ENCODE peak calls at places on chromosomes 7 and 10, in four cellular contexts. F is colonic mucosa, A is uterus, O is tibial nerve. R is an unnamed sample.

GRCh38 chr7:22001345-22002004 is 55.8 kb upstream of the CDCA7L start:
- DNase-seq in A (no peak), O (no peak), F (peak; percentile 35), R (peak; percentile 46)

GRCh38 chr7:69801729-69802688 is 203.7 kb downstream of the AUTS2 start:
- DNase-seq in O (no peak), A (no peak), F (no peak), R (no peak)

GRCh38 chr10:79001082-79001885 is 67.5 kb upstream of the ZMIZ1 start:
- DNase-seq in F (no peak), A (no peak), O (no peak), R (no peak)

GRCh38 chr7:150931199-150931869 is 46.8 kb downstream of the KCNH2 start:
- DNase-seq in O (no peak), A (no peak), F (no peak), R (no peak)

GRCh38 chr10:102675887-102676616 is 31.8 kb downstream of the TRIM8 start:
- DNase-seq in A (peak; percentile 34), F (no peak), O (no peak), R (peak; percentile 34)

GRCh38 chr7:16137944-16138343 is 283.4 kb downstream of the CRPPA start:
- DNase-seq in O (no peak), F (no peak), A (no peak), R (no peak)

GRCh38 chr7:80189638-80190037 is 55.0 kb downstream of the GNAI1 start:
- DNase-seq in F (no peak), O (no peak), A (no peak), R (no peak)

GRCh38 chr7:32447218-32447617 is 43.0 kb downstream of the LSM5 start:
- DNase-seq in A (no peak), F (no peak), O (no peak), R (no peak)

GRCh38 chr7:40644454-40645188 is 509.8 kb downstream of the SUGCT start:
- DNase-seq in F (no peak), O (no peak), A (no peak), R (no peak)

GRCh38 chr10:6065845-6066244 is 3.7 kb upstream of the IL2RA start:
- DNase-seq in F (no peak), A (no peak), O (no peak), R (no peak)

GRCh38 chr7:122311719-122312118 is 7.2 kb upstream of the FEZF1 start:
- DNase-seq in A (no peak), O (no peak), F (no peak), R (no peak)

GRCh38 chr10:97185326-97186058 is at the start of gene SLIT1:
- DNase-seq in A (no peak), O (no peak), F (no peak), R (no peak)

GRCh38 chr10:111835562-111835961 is 348.0 kb downstream of the GPAM start:
- DNase-seq in F (no peak), O (no peak), A (no peak), R (no peak)

GRCh38 chr7:128084896-128085608 is 53.8 kb upstream of the LRRC4 start:
- DNase-seq in A (no peak), F (no peak), O (no peak), R (no peak)

GRCh38 chr10:86802709-86803108 is 46.3 kb downstream of the BMPR1A start:
- DNase-seq in O (no peak), F (no peak), A (no peak), R (no peak)

GRCh38 chr7:136023134-136023869 is 46.1 kb upstream of the MTPN start:
- DNase-seq in O (no peak), A (no peak), F (no peak), R (no peak)

GRCh38 chr7:116999316-116999715 is 46.0 kb downstream of the ST7 start:
- DNase-seq in F (no peak), A (no peak), O (no peak), R (no peak)

GRCh38 chr10:25552283-25552919 is 377.6 kb downstream of the GPR158 start:
- DNase-seq in O (no peak), A (no peak), F (no peak), R (no peak)

GRCh38 chr10:110525349-110526260 is 27.9 kb downstream of the DUSP5 start:
- DNase-seq in O (no peak), A (no peak), F (no peak), R (no peak)

GRCh38 chr10:131786756-131787605 is 113.8 kb upstream of the PPP2R2D start:
- DNase-seq in A (no peak), F (peak; percentile 31), O (no peak), R (no peak)

GRCh38 chr10:84695983-84696382 is 367.6 kb downstream of the CCSER2 start:
- DNase-seq in A (no peak), F (no peak), O (no peak), R (no peak)

GRCh38 chr10:70593513-70593890 is 9.0 kb downstream of the PRF1 start:
- DNase-seq in F (peak; percentile 7), O (no peak), A (no peak), R (no peak)

GRCh38 chr7:7178081-7178480 is 4.3 kb upstream of the C1GALT1 start:
- DNase-seq in O (no peak), F (no peak), A (no peak), R (peak; percentile 83)

GRCh38 chr7:140571537-140572122 is 69.0 kb downstream of the DENND2A start:
- DNase-seq in A (no peak), F (no peak), O (no peak), R (peak; percentile 51)

GRCh38 chr10:129466703-129467345 is at the start of gene MGMT:
- DNase-seq in F (peak; percentile 98), A (peak; percentile 95), O (peak; percentile 95), R (no peak)

GRCh38 chr7:151607464-151607867 is 87.8 kb upstream of the RHEB start:
- DNase-seq in O (no peak), A (no peak), F (no peak), R (no peak)

GRCh38 chr7:150799156-150799555 is 1.0 kb downstream of the TMEM176B start:
- DNase-seq in A (no peak), O (no peak), F (no peak), R (no peak)

GRCh38 chr7:23956769-23957556 is 246.9 kb downstream of the STK31 start:
- DNase-seq in O (no peak), A (no peak), F (no peak), R (no peak)

GRCh38 chr10:3897156-3897555 is 112.1 kb upstream of the KLF6 start:
- DNase-seq in A (no peak), F (no peak), O (no peak), R (no peak)

GRCh38 chr10:62817763-62818425 is 1.7 kb upstream of the EGR2 start:
- DNase-seq in F (peak; percentile 72), A (peak; percentile 52), O (peak; percentile 43), R (peak; percentile 16)

GRCh38 chr7:87628780-87629569 is 777 bp downstream of the RUNDC3B start:
- DNase-seq in F (peak; percentile 67), O (no peak), A (peak; percentile 19), R (no peak)

GRCh38 chr10:27599546-27599945 is 95.4 kb downstream of the RAB18 start:
- DNase-seq in O (no peak), A (no peak), F (no peak), R (no peak)

GRCh38 chr7:39527296-39527695 is 38.9 kb upstream of the YAE1 start:
- DNase-seq in A (no peak), O (no peak), F (no peak), R (no peak)

GRCh38 chr10:131144711-131145375 is 166.7 kb downstream of the TCERG1L start:
- DNase-seq in F (no peak), O (no peak), A (no peak), R (no peak)

GRCh38 chr7:84790873-84791272 is 396.0 kb downstream of the SEMA3D start:
- DNase-seq in O (no peak), F (no peak), A (no peak), R (no peak)

GRCh38 chr7:17706255-17706654 is 234.0 kb downstream of the SNX13 start:
- DNase-seq in O (no peak), F (no peak), A (no peak), R (no peak)

GRCh38 chr10:132110713-132111112 is 45.0 kb downstream of the JAKMIP3 start:
- DNase-seq in F (peak; percentile 3), O (no peak), A (peak; percentile 3), R (no peak)

GRCh38 chr10:122990278-122990677 is 10.1 kb downstream of the PSTK start:
- DNase-seq in F (no peak), O (no peak), A (no peak), R (no peak)
- H3K27ac ChIP-seq in F (no peak overlapping the region), O (no peak overlapping the region), A (no peak overlapping the region), R (no peak overlapping the region)

GRCh38 chr7:27154901-27155815 is 1.3 kb downstream of the HOXA7 start:
- DNase-seq in A (peak; percentile 45), O (no peak), F (peak; percentile 60), R (no peak)

GRCh38 chr7:27155816-27156507 is 513 bp downstream of the HOXA7 start:
- DNase-seq in A (peak; percentile 43), F (peak; percentile 70), O (no peak), R (no peak)

GRCh38 chr7:27157717-27158431 is 1.4 kb upstream of the HOXA7 start:
- DNase-seq in O (peak; percentile 5), A (peak; percentile 14), F (no peak), R (no peak)

GRCh38 chr7:27156901-27157716 is 634 bp upstream of the HOXA7 start:
- DNase-seq in O (no peak), F (no peak), A (peak; percentile 49), R (no peak)

GRCh38 chr7:27156508-27156898 is at the start of gene HOXA7:
- DNase-seq in A (peak; percentile 91), O (peak; percentile 80), F (peak; percentile 82), R (no peak)
- H3K27ac ChIP-seq in A (peak within 1 kb of the TSS; percentile 95), O (peak within 1 kb of the TSS; percentile 81), F (peak within 1 kb of the TSS; percentile 94), R (peak within 1 kb of the TSS; percentile 93)

DNA sequence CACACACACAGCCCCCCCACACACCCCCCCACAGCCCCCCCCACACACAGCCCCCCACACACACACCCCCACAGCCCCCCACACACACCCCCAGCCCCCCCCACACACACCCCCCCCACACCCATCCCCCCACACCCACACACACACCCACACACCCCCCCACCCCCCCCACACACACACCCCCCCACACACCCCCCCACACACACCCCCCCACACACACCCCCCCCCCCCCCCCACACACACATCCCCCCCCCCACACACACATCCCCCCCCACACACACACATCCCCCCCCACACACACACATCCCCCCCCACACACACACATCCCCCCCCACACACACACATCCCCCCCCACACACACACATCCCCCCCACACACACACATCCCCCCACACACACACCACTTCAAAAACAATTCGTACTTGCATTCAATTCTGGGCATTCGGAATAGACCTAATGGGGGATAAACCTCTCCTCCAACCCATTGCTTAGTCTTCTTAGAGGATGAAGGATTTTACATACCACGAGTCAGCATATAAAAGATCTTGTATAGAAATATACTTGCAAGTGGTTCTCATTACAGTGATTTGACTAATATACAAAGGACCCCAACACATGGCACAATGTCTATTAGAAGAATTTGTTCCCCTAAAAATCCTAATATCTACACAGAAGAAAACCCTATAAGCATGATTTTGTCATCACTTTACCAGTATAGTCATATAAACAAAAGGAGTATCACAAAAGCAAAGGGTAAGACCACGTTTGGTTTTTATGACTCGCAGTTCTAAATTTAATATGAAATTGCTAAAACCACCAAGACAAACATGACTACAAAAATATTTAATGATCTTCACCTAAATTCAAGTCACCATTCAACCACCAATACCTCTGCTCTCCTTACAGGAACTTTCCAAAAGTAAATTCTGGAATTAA is 80.9 kb downstream of the DIP2C start:
- DNase-seq in F (no peak), O (no peak), A (no peak), R (no peak)
- H3K27ac ChIP-seq in F (no peak overlapping the region), O (no peak overlapping the region), A (no peak overlapping the region), R (no peak overlapping the region)

DNA sequence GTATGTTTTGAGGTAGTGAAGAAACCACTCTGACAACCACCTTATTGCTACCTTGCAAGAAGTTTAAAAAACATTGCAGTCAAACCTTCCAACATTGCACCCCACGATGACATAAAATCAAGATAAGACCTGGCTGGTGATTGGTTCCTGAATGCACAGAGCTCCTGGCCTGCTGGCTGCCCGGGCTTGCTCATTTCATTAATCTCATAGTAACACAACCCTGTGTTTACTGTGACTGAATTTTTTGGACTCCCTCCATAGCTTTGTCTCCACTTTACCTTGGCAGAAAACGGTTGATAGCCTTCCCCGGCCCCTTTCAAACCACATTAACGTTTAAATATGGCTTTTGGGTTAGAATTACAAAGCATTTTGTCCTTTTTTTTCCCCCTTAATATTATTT is 27.5 kb downstream of the VWA2 start:
- DNase-seq in O (no peak), F (no peak), A (peak; percentile 32), R (peak; percentile 72)
- H3K27ac ChIP-seq in O (no peak overlapping the region), F (no peak overlapping the region), A (no peak overlapping the region), R (peak overlapping the region; percentile 27)